ENCODE peak calls at places on chromosomes 4 and X, in eight cellular contexts. S is iris pigment epithelial cell, Z is HEK293T, G is NCI-H1092 treated with DMSO at 0.1 percent for 48 hours, Y is iPS DF 6.9, E is EL, X is HTR-8/SVneo, A is ecto neural progenitor cell. Q is an unnamed sample.

GRCh38 chr4:113969935-113970334 is 9.5 kb downstream of the ARSJ start:
- DNase-seq in S (no peak), E (peak; percentile 46), A (no peak), G (no peak), Z (no peak), Y (no peak), X (no peak), Q (no peak)

GRCh38 chr4:44660396-44660795 is 9.0 kb upstream of the YIPF7 start:
- DNase-seq in A (no peak), S (no peak), X (no peak), G (no peak), Y (no peak), Z (no peak), E (no peak), Q (no peak)

GRCh38 chr4:148043990-148044645 is 312.2 kb downstream of the ARHGAP10 start:
- DNase-seq in S (no peak), G (no peak), A (no peak), E (no peak), X (no peak), Z (no peak), Y (no peak), Q (no peak)

GRCh38 chr4:106816501-106816900 is 219.6 kb downstream of the DKK2 start:
- DNase-seq in Y (no peak), G (no peak), S (peak; percentile 87), E (peak; percentile 68), A (no peak), Z (no peak), X (no peak), Q (peak; percentile 30)

GRCh38 chr4:7124643-7125442 is 57.0 kb upstream of the GRPEL1 start:
- DNase-seq in Y (no peak), S (peak; percentile 96), G (peak; percentile 44), Z (no peak), E (peak; percentile 82), A (no peak), X (no peak), Q (peak; percentile 85)

GRCh38 chr4:111475001-111475400 is 670.3 kb upstream of the FAM241A start:
- DNase-seq in S (peak; percentile 54), G (no peak), E (peak; percentile 21), Z (peak; percentile 39), A (no peak), X (peak; percentile 1), Y (peak; percentile 57), Q (peak; percentile 66)

GRCh38 chrX:1589356-1590130 is 1.9 kb upstream of the AKAP17A start:
- DNase-seq in X (no peak), Z (no peak), G (no peak), A (no peak), S (no peak), Y (no peak), E (no peak), Q (no peak)

GRCh38 chr4:73815145-73815544 is 21.3 kb upstream of the CXCL6 start:
- DNase-seq in Z (no peak), S (peak; percentile 72), G (peak; percentile 26), Y (no peak), A (no peak), X (no peak), E (no peak), Q (no peak)

GRCh38 chrX:98067611-98068010 is 1183.9 kb downstream of the RPA4 start:
- DNase-seq in Z (no peak), A (no peak), X (no peak), G (no peak), S (no peak), Y (no peak), E (peak; percentile 14), Q (peak; percentile 27)

GRCh38 chrX:38220024-38220935 is at the start of gene SRPX:
- DNase-seq in A (peak; percentile 60), Y (no peak), Z (peak; percentile 60), E (peak; percentile 68), S (peak; percentile 46), X (peak; percentile 21), G (no peak), Q (peak; percentile 67)

GRCh38 chrX:149365552-149365951 is 139.6 kb downstream of the IDS start:
- DNase-seq in G (no peak), E (no peak), Z (no peak), S (no peak), A (no peak), X (no peak), Y (no peak), Q (peak; percentile 15)

GRCh38 chr4:64001229-64001898 is 407.9 kb downstream of the TECRL start:
- DNase-seq in A (no peak), Y (no peak), G (no peak), Z (no peak), X (no peak), E (no peak), S (no peak), Q (no peak)

GRCh38 chrX:123964155-123964554 is 2.6 kb downstream of the STAG2 start:
- DNase-seq in Z (no peak), A (no peak), Y (no peak), X (no peak), S (peak; percentile 50), E (peak; percentile 8), G (no peak), Q (peak; percentile 16)

GRCh38 chrX:129940721-129941120 is 34.8 kb downstream of the UTP14A start:
- DNase-seq in X (no peak), Y (no peak), A (no peak), S (no peak), E (no peak), Z (no peak), G (no peak), Q (no peak)

GRCh38 chr4:47809654-47810203 is 28.1 kb downstream of the CORIN start:
- DNase-seq in X (no peak), Z (no peak), E (no peak), G (no peak), Y (no peak), S (no peak), A (no peak), Q (no peak)

GRCh38 chr4:47274931-47275330 is 188.6 kb downstream of the COMMD8 start:
- DNase-seq in G (no peak), E (no peak), A (no peak), S (no peak), Z (no peak), X (no peak), Y (no peak), Q (peak; percentile 61)

GRCh38 chrX:140317462-140317861 is 187.4 kb downstream of the SOX3 start:
- DNase-seq in G (no peak), S (no peak), Z (no peak), Y (no peak), X (no peak), A (no peak), E (no peak), Q (no peak)

GRCh38 chrX:49972313-49972712 is 49.9 kb downstream of the CLCN5 start:
- DNase-seq in Y (no peak), E (no peak), G (no peak), S (peak; percentile 73), A (no peak), X (no peak), Z (no peak), Q (no peak)

GRCh38 chr4:122988696-122989095 is 66.3 kb upstream of the NUDT6 start:
- DNase-seq in A (no peak), G (no peak), Z (no peak), E (no peak), S (no peak), X (no peak), Y (no peak), Q (no peak)

Q was measured in astrocyte of the hippocampus.